ENCODE peak calls at places on chromosomes 3 and 15, in six cellular contexts. One of them, this sample, is unnamed.
A peak's percentile ranks its signal among the peaks of the same experiment; 100 is the strongest.

GRCh38 chr3:184910664-184911063 is 98.7 kb downstream of the VPS8 start:
- DNase-seq in K562: no peak
- DNase-seq in endothelial cell of umbilical vein: no peak
- DNase-seq in NB4: no peak
- DNase-seq in A549: no peak
- DNase-seq in GM12878: no peak
- DNase-seq in this sample: no peak

GRCh38 chr15:64842986-64843561 is 1.4 kb downstream of the PLEKHO2 start:
- DNase-seq in endothelial cell of umbilical vein: peak; percentile 74
- DNase-seq in NB4: peak; percentile 93
- DNase-seq in GM12878: no peak
- DNase-seq in A549: no peak
- DNase-seq in K562: peak; percentile 74
- DNase-seq in this sample: no peak

GRCh38 chr3:133691410-133692107 is 29.8 kb upstream of the TOPBP1 start:
- DNase-seq in GM12878: no peak
- DNase-seq in endothelial cell of umbilical vein: no peak
- DNase-seq in A549: no peak
- DNase-seq in K562: no peak
- DNase-seq in NB4: peak; percentile 39
- DNase-seq in this sample: no peak

GRCh38 chr3:10286596-10287295 is 6.0 kb downstream of the GHRL start:
- DNase-seq in NB4: no peak
- DNase-seq in endothelial cell of umbilical vein: peak; percentile 77
- DNase-seq in GM12878: no peak
- DNase-seq in A549: peak; percentile 72
- DNase-seq in K562: no peak
- DNase-seq in this sample: peak; percentile 70

GRCh38 chr3:36221975-36222374 is 158.3 kb upstream of the STAC start:
- DNase-seq in endothelial cell of umbilical vein: no peak
- DNase-seq in A549: no peak
- DNase-seq in GM12878: no peak
- DNase-seq in K562: no peak
- DNase-seq in NB4: no peak
- DNase-seq in this sample: no peak

GRCh38 chr3:149538371-149538770 is 63.9 kb downstream of the TM4SF4 start:
- DNase-seq in GM12878: no peak
- DNase-seq in NB4: no peak
- DNase-seq in K562: no peak
- DNase-seq in endothelial cell of umbilical vein: no peak
- DNase-seq in A549: no peak
- DNase-seq in this sample: no peak

GRCh38 chr3:107753494-107753893 is 230.7 kb downstream of the BBX start:
- DNase-seq in A549: peak; percentile 43
- DNase-seq in NB4: peak; percentile 60
- DNase-seq in GM12878: no peak
- DNase-seq in endothelial cell of umbilical vein: peak; percentile 47
- DNase-seq in K562: peak; percentile 39
- DNase-seq in this sample: peak; percentile 47

GRCh38 chr3:38519651-38520050 is 23.5 kb downstream of the EXOG start:
- DNase-seq in GM12878: no peak
- DNase-seq in NB4: no peak
- DNase-seq in A549: no peak
- DNase-seq in endothelial cell of umbilical vein: no peak
- DNase-seq in K562: peak; percentile 51
- DNase-seq in this sample: no peak

GRCh38 chr3:142850395-142851023 is 38.4 kb downstream of the PCOLCE2 start:
- DNase-seq in GM12878: no peak
- DNase-seq in A549: peak; percentile 80
- DNase-seq in NB4: peak; percentile 98
- DNase-seq in K562: peak; percentile 75
- DNase-seq in endothelial cell of umbilical vein: peak; percentile 22
- DNase-seq in this sample: peak; percentile 39

GRCh38 chr3:16437640-16438039 is 75.9 kb downstream of the RFTN1 start:
- DNase-seq in K562: no peak
- DNase-seq in endothelial cell of umbilical vein: no peak
- DNase-seq in GM12878: no peak
- DNase-seq in A549: no peak
- DNase-seq in NB4: no peak
- DNase-seq in this sample: no peak

GRCh38 chr15:90151989-90152645 is 49.0 kb upstream of the SEMA4B start:
- DNase-seq in NB4: no peak
- DNase-seq in GM12878: no peak
- DNase-seq in A549: no peak
- DNase-seq in K562: no peak
- DNase-seq in endothelial cell of umbilical vein: no peak
- DNase-seq in this sample: no peak

GRCh38 chr3:95781598-95781997 is 1032.8 kb upstream of the EPHA6 start:
- DNase-seq in endothelial cell of umbilical vein: no peak
- DNase-seq in GM12878: no peak
- DNase-seq in A549: no peak
- DNase-seq in NB4: no peak
- DNase-seq in K562: no peak
- DNase-seq in this sample: no peak

GRCh38 chr3:194584866-194585265 is 48.4 kb downstream of the TMEM44 start:
- DNase-seq in NB4: no peak
- DNase-seq in A549: no peak
- DNase-seq in K562: no peak
- DNase-seq in GM12878: no peak
- DNase-seq in endothelial cell of umbilical vein: peak; percentile 92
- DNase-seq in this sample: no peak

GRCh38 chr3:33211444-33211843 is 7.2 kb downstream of the SUSD5 start:
- DNase-seq in endothelial cell of umbilical vein: peak; percentile 96
- DNase-seq in GM12878: no peak
- DNase-seq in K562: no peak
- DNase-seq in NB4: no peak
- DNase-seq in A549: peak; percentile 70
- DNase-seq in this sample: no peak

GRCh38 chr15:92903588-92903955 is 3.4 kb downstream of the CHD2 start:
- DNase-seq in endothelial cell of umbilical vein: no peak
- DNase-seq in GM12878: no peak
- DNase-seq in A549: no peak
- DNase-seq in K562: no peak
- DNase-seq in NB4: no peak
- DNase-seq in this sample: no peak

GRCh38 chr3:129614927-129615363 is 8.5 kb upstream of the PLXND1 start:
- DNase-seq in NB4: peak; percentile 40
- DNase-seq in K562: peak; percentile 66
- DNase-seq in A549: peak; percentile 45
- DNase-seq in GM12878: no peak
- DNase-seq in endothelial cell of umbilical vein: no peak
- DNase-seq in this sample: no peak

GRCh38 chr15:50353251-50353998 is 1.6 kb downstream of the GABPB1 start:
- DNase-seq in K562: no peak
- DNase-seq in GM12878: no peak
- DNase-seq in NB4: peak; percentile 52
- DNase-seq in A549: peak; percentile 17
- DNase-seq in endothelial cell of umbilical vein: peak; percentile 78
- DNase-seq in this sample: no peak

GRCh38 chr3:45640091-45640507 is 45.5 kb downstream of the LIMD1 start:
- DNase-seq in GM12878: no peak
- DNase-seq in NB4: peak; percentile 76
- DNase-seq in endothelial cell of umbilical vein: peak; percentile 28
- DNase-seq in K562: peak; percentile 68
- DNase-seq in A549: no peak
- DNase-seq in this sample: no peak

GRCh38 chr3:194062825-194063224 is 73.1 kb upstream of the HES1 start:
- DNase-seq in A549: no peak
- DNase-seq in NB4: no peak
- DNase-seq in endothelial cell of umbilical vein: no peak
- DNase-seq in K562: no peak
- DNase-seq in GM12878: no peak
- DNase-seq in this sample: no peak

GRCh38 chr3:134074790-134075567 is 45.3 kb upstream of the SLCO2A1 start:
- DNase-seq in A549: no peak
- DNase-seq in endothelial cell of umbilical vein: peak; percentile 23
- DNase-seq in NB4: no peak
- DNase-seq in GM12878: no peak
- DNase-seq in K562: no peak
- DNase-seq in this sample: no peak

GRCh38 chr3:5384557-5384956 is 197.1 kb downstream of the EDEM1 start:
- DNase-seq in NB4: no peak
- DNase-seq in A549: no peak
- DNase-seq in K562: no peak
- DNase-seq in endothelial cell of umbilical vein: no peak
- DNase-seq in GM12878: no peak
- DNase-seq in this sample: no peak

GRCh38 chr3:22496641-22497040 is 706.5 kb upstream of the UBE2E2 start:
- DNase-seq in NB4: no peak
- DNase-seq in A549: no peak
- DNase-seq in K562: no peak
- DNase-seq in GM12878: no peak
- DNase-seq in endothelial cell of umbilical vein: no peak
- DNase-seq in this sample: no peak

GRCh38 chr3:3531476-3531875 is 267.8 kb upstream of the LRRN1 start:
- DNase-seq in K562: no peak
- DNase-seq in GM12878: no peak
- DNase-seq in A549: no peak
- DNase-seq in NB4: no peak
- DNase-seq in endothelial cell of umbilical vein: no peak
- DNase-seq in this sample: no peak

GRCh38 chr3:136110481-136110880 is 85.7 kb downstream of the MSL2 start:
- DNase-seq in GM12878: no peak
- DNase-seq in endothelial cell of umbilical vein: no peak
- DNase-seq in A549: no peak
- DNase-seq in NB4: no peak
- DNase-seq in K562: no peak
- DNase-seq in this sample: no peak

GRCh38 chr15:23877502-23878412 is 190.7 kb upstream of the NDN start:
- DNase-seq in A549: peak; percentile 79
- DNase-seq in endothelial cell of umbilical vein: no peak
- DNase-seq in NB4: peak; percentile 18
- DNase-seq in GM12878: no peak
- DNase-seq in K562: peak; percentile 71
- DNase-seq in this sample: peak; percentile 50

GRCh38 chr15:58438956-58439355 is 7.2 kb downstream of the LIPC start:
- DNase-seq in endothelial cell of umbilical vein: peak; percentile 72
- DNase-seq in NB4: peak; percentile 85
- DNase-seq in A549: peak; percentile 88
- DNase-seq in K562: peak; percentile 72
- DNase-seq in GM12878: no peak
- DNase-seq in this sample: peak; percentile 77

DNA sequence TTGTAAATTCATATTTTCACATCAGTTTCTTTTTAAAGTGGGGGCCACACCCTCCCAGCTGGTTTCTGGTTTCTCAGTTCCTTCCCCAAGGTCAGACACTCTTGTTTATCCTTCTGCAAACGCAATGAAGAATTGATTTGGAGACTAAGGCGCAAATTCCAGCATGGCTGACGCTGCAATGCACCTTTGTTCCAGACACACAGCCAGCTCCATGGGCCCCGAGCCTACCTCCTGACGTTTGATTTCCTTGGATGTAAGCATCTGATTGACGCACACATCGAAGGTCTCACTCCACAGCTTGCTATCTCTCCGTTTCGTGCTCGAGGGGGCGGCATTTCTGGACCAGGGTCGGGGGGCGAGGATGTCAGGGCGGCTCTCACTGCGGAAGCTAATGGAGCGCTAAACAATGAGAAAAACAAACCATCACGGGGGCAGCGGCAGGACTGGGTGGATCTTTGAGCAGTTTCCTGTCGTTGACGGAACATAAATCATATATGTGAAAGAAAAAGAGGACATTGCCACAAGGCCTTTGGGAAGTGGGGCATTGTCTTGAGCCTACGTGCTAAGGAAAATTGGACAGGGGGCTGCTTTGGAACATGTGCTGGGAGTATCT is 46.9 kb downstream of the ARHGEF3 start:
- DNase-seq in endothelial cell of umbilical vein: peak; percentile 80
- DNase-seq in A549: no peak
- DNase-seq in K562: no peak
- DNase-seq in GM12878: peak; percentile 34
- DNase-seq in NB4: no peak
- DNase-seq in this sample: no peak
- TF ChIP-seq MYC in endothelial cell of umbilical vein: no peak
- TF ChIP-seq MYC in A549: no peak
- TF ChIP-seq MYC in K562: no peak
- TF ChIP-seq MYC in GM12878: no peak
- TF ChIP-seq MYC in NB4: no peak
- TF ChIP-seq MYC in this sample: no peak

DNA sequence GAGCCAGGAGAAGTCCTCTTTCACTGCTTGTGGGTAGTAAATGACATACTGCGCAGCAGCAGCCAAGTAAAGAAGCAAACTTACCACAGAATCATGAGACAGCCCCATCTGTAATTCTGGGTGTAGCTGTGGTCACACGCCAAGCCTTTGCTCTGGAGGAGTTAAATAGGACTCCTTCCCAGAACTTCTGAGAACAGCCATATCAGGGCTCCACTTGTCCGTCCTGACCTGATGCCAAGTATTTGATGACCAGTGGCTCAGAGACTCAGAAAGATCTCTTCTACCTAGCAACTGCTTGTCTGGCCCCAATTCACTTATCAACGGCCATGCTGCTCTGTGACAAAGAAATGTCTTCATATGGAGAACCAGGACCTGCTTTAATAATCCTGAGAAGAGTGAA is 20.6 kb upstream of the GOLIM4 start:
- DNase-seq in K562: peak; percentile 94
- DNase-seq in NB4: no peak
- DNase-seq in A549: no peak
- DNase-seq in GM12878: no peak
- DNase-seq in endothelial cell of umbilical vein: no peak
- DNase-seq in this sample: no peak
- TF ChIP-seq MYC in K562: no peak
- TF ChIP-seq MYC in NB4: no peak
- TF ChIP-seq MYC in A549: no peak
- TF ChIP-seq MYC in GM12878: no peak
- TF ChIP-seq MYC in endothelial cell of umbilical vein: no peak
- TF ChIP-seq MYC in this sample: no peak

GRCh38 chr3:117045143-117045542 is 335.6 kb downstream of the TUSC7 start:
- DNase-seq in endothelial cell of umbilical vein: no peak
- DNase-seq in GM12878: no peak
- DNase-seq in A549: peak; percentile 14
- DNase-seq in K562: no peak
- DNase-seq in NB4: no peak
- DNase-seq in this sample: no peak
- TF ChIP-seq MYC in endothelial cell of umbilical vein: no peak
- TF ChIP-seq MYC in GM12878: no peak
- TF ChIP-seq MYC in A549: no peak
- TF ChIP-seq MYC in K562: no peak
- TF ChIP-seq MYC in NB4: no peak
- TF ChIP-seq MYC in this sample: no peak

DNA sequence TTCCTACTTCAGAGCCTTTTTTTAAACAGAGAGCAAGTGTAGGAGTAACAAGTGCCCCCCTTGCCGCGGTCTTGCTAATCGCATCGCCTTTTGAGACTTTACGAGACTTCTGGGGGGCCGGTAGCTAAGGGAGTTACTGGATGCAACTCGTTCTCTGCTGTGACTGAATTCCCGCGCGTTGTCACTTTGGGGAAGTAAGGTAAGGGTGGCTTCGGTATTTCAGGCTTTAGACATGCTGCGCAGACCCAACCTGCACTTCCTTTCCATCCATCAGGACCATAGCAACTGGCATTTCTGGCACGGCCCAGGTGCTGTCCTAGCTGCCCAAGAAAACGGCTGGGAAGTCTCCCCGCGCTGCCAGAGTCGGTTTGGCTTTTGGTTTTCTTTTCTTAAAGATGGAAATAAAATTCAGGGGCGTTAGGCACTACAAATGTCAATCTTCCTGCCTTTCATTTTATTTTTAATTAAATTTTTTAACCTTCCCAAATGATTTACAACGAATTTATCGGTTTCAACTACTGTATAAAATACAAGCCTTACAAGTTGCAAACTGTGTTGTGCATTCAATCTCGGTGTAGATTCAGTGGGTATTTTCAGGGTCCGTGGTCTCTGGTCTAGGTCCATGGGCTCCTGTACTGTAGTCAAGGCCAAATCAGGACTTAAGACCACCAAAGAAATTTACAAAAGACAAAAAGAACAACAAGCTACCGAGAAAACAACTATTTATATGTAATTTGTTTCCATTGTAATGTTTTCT is 3.5 kb downstream of the MECOM start:
- DNase-seq in K562: no peak
- DNase-seq in NB4: no peak
- DNase-seq in endothelial cell of umbilical vein: peak; percentile 67
- DNase-seq in GM12878: no peak
- DNase-seq in A549: no peak
- DNase-seq in this sample: no peak
- TF ChIP-seq MYC in K562: no peak
- TF ChIP-seq MYC in NB4: no peak
- TF ChIP-seq MYC in endothelial cell of umbilical vein: no peak
- TF ChIP-seq MYC in GM12878: no peak
- TF ChIP-seq MYC in A549: no peak
- TF ChIP-seq MYC in this sample: no peak

This sample was measured in HepG2.